ENCODE peak calls at places on chromosomes 11 and 22, in eight cellular contexts. G is mucosa of descending colon; T is NCI-H1436; Y is brain microvascular endothelial cell; U is activated T-helper 1 cell treated with anti-CD3 and anti-CD28 coated beads, Interleukin-2, amount 50 U/mL, for 16 hours; D is stimulated activated CD4-positive, alpha-beta T cell treated with anti-CD3 and anti-CD28 coated beads, TNF-alpha, amount 100 ng/mL, for 4 hours; L is naive B cell; N is H54. X is an unnamed sample.

GRCh38 chr22:19820880-19821522 is 33.7 kb downstream of the GNB1L start:
- DNase-seq in G (peak), T (no peak), Y (no peak), U (no peak), D (no peak), L (no peak), N (no peak), X (no peak)

GRCh38 chr11:115238802-115239201 is 265.4 kb downstream of the CADM1 start:
- DNase-seq in G (no peak), T (no peak), Y (no peak), U (no peak), D (no peak), L (no peak), N (no peak), X (no peak)

GRCh38 chr11:68651208-68651984 is 32.9 kb upstream of the GAL start:
- DNase-seq in G (no peak), T (no peak), Y (peak), U (no peak), D (no peak), L (no peak), N (no peak), X (no peak)

GRCh38 chr11:76270387-76270786 is 64.1 kb upstream of the WNT11 start:
- DNase-seq in G (peak), T (no peak), Y (no peak), U (no peak), D (no peak), L (no peak), N (no peak), X (no peak)

GRCh38 chr11:23022854-23023253 is 162.6 kb upstream of the CCDC179 start:
- DNase-seq in G (no peak), T (no peak), Y (no peak), U (no peak), D (no peak), L (no peak), N (no peak), X (no peak)

GRCh38 chr22:49838771-49839717 is 11.4 kb upstream of the BRD1 start:
- DNase-seq in G (peak), T (no peak), Y (no peak), U (peak), D (peak), L (peak), N (no peak), X (no peak)

GRCh38 chr22:44045171-44045570 is 21.1 kb downstream of the PARVB start:
- DNase-seq in G (no peak), T (no peak), Y (no peak), U (no peak), D (no peak), L (no peak), N (no peak), X (no peak)

GRCh38 chr11:31873115-31873514 is 62.0 kb upstream of the PAX6 start:
- DNase-seq in G (no peak), T (no peak), Y (no peak), U (no peak), D (no peak), L (no peak), N (no peak), X (no peak)

GRCh38 chr11:78427615-78428272 is 10.1 kb upstream of the GAB2 start:
- DNase-seq in G (no peak), T (no peak), Y (no peak), U (no peak), D (no peak), L (peak), N (no peak), X (no peak)

GRCh38 chr11:5553347-5553746 is 5.0 kb upstream of the OR52H1 start:
- DNase-seq in G (no peak), T (no peak), Y (no peak), U (no peak), D (no peak), L (no peak), N (no peak), X (no peak)

GRCh38 chr11:393219-394033 is 583 bp upstream of the PKP3 start:
- DNase-seq in G (peak), T (no peak), Y (peak), U (no peak), D (no peak), L (no peak), N (peak), X (peak)

GRCh38 chr11:32435511-32435946 is at the start of gene WT1:
- DNase-seq in G (no peak), T (no peak), Y (no peak), U (no peak), D (no peak), L (no peak), N (peak), X (peak)

GRCh38 chr22:19892249-19892879 is 37.7 kb upstream of the GNB1L start:
- DNase-seq in G (peak), T (no peak), Y (peak), U (peak), D (no peak), L (no peak), N (no peak), X (no peak)

GRCh38 chr22:39087881-39088687 is 9.0 kb upstream of the APOBEC3H start:
- DNase-seq in G (peak), T (peak), Y (no peak), U (no peak), D (no peak), L (no peak), N (no peak), X (no peak)

GRCh38 chr11:47337229-47337924 is 15.1 kb downstream of the MYBPC3 start:
- DNase-seq in G (peak), T (no peak), Y (no peak), U (no peak), D (no peak), L (no peak), N (no peak), X (no peak)

GRCh38 chr11:62245271-62245753 is 3.3 kb downstream of the SCGB1D2 start:
- DNase-seq in G (no peak), T (no peak), Y (peak), U (no peak), D (no peak), L (no peak), N (no peak), X (no peak)